ENCODE peak calls at places on chromosomes 3 and 15, in eight cellular contexts. One of them, this sample, is unnamed. For H3K27me3 and H3K36me3, the result is how much of the 10 kb centered on the place peaks cover.

GRCh38 chr3:177057768-177058167 is 139.5 kb downstream of the TBL1XR1 start:
- DNase-seq in tibial artery: no peak
- DNase-seq in endodermal cell: no peak
- DNase-seq in IMR-90: peak
- DNase-seq in Peyer's patch: no peak
- DNase-seq in heart right ventricle: no peak
- DNase-seq in trophoblast cell: no peak
- DNase-seq in naive thymus-derived CD4-positive, alpha-beta T cell: peak
- DNase-seq in this sample: no peak

GRCh38 chr3:193772389-193772788 is 179.4 kb downstream of the OPA1 start:
- DNase-seq in tibial artery: no peak
- DNase-seq in endodermal cell: peak
- DNase-seq in heart right ventricle: no peak
- DNase-seq in naive thymus-derived CD4-positive, alpha-beta T cell: no peak
- DNase-seq in trophoblast cell: no peak
- DNase-seq in IMR-90: no peak
- DNase-seq in Peyer's patch: no peak
- DNase-seq in this sample: no peak

GRCh38 chr15:69511015-69511414 is 58.4 kb downstream of the RPLP1 start:
- DNase-seq in endodermal cell: no peak
- DNase-seq in Peyer's patch: no peak
- DNase-seq in trophoblast cell: no peak
- DNase-seq in IMR-90: no peak
- DNase-seq in tibial artery: no peak
- DNase-seq in naive thymus-derived CD4-positive, alpha-beta T cell: no peak
- DNase-seq in heart right ventricle: no peak
- DNase-seq in this sample: no peak

GRCh38 chr3:35908366-35909232 is 269.3 kb downstream of the ARPP21 start:
- DNase-seq in trophoblast cell: peak
- DNase-seq in IMR-90: peak
- DNase-seq in heart right ventricle: peak
- DNase-seq in Peyer's patch: peak
- DNase-seq in tibial artery: peak
- DNase-seq in endodermal cell: peak
- DNase-seq in naive thymus-derived CD4-positive, alpha-beta T cell: peak
- DNase-seq in this sample: peak

GRCh38 chr3:108091498-108092259 is 848 bp upstream of the CD47 start:
- DNase-seq in endodermal cell: peak
- DNase-seq in tibial artery: no peak
- DNase-seq in naive thymus-derived CD4-positive, alpha-beta T cell: peak
- DNase-seq in IMR-90: no peak
- DNase-seq in heart right ventricle: no peak
- DNase-seq in Peyer's patch: peak
- DNase-seq in trophoblast cell: no peak
- DNase-seq in this sample: no peak

GRCh38 chr15:60362318-60363023 is 35.3 kb downstream of the ANXA2 start:
- DNase-seq in tibial artery: no peak
- DNase-seq in endodermal cell: peak
- DNase-seq in heart right ventricle: no peak
- DNase-seq in trophoblast cell: peak
- DNase-seq in IMR-90: peak
- DNase-seq in Peyer's patch: no peak
- DNase-seq in naive thymus-derived CD4-positive, alpha-beta T cell: no peak
- DNase-seq in this sample: no peak

GRCh38 chr3:128473737-128474136 is 7.0 kb upstream of the DNAJB8 start:
- DNase-seq in tibial artery: no peak
- DNase-seq in IMR-90: no peak
- DNase-seq in endodermal cell: no peak
- DNase-seq in Peyer's patch: no peak
- DNase-seq in trophoblast cell: no peak
- DNase-seq in heart right ventricle: no peak
- DNase-seq in naive thymus-derived CD4-positive, alpha-beta T cell: no peak
- DNase-seq in this sample: peak

GRCh38 chr15:46709461-46709860 is 1007.8 kb upstream of the SEMA6D start:
- DNase-seq in heart right ventricle: no peak
- DNase-seq in tibial artery: no peak
- DNase-seq in Peyer's patch: no peak
- DNase-seq in IMR-90: no peak
- DNase-seq in naive thymus-derived CD4-positive, alpha-beta T cell: no peak
- DNase-seq in endodermal cell: no peak
- DNase-seq in trophoblast cell: no peak
- DNase-seq in this sample: no peak

GRCh38 chr3:67558429-67558828 is 96.0 kb downstream of the SUCLG2 start:
- DNase-seq in naive thymus-derived CD4-positive, alpha-beta T cell: no peak
- DNase-seq in IMR-90: peak
- DNase-seq in Peyer's patch: no peak
- DNase-seq in trophoblast cell: no peak
- DNase-seq in heart right ventricle: no peak
- DNase-seq in tibial artery: no peak
- DNase-seq in endodermal cell: no peak
- DNase-seq in this sample: no peak

GRCh38 chr3:129289201-129289921 is 10.7 kb downstream of the HMCES start:
- DNase-seq in IMR-90: peak
- DNase-seq in endodermal cell: no peak
- DNase-seq in tibial artery: no peak
- DNase-seq in heart right ventricle: no peak
- DNase-seq in naive thymus-derived CD4-positive, alpha-beta T cell: no peak
- DNase-seq in Peyer's patch: no peak
- DNase-seq in trophoblast cell: no peak
- DNase-seq in this sample: no peak

GRCh38 chr3:70951937-70952492 is 631.5 kb downstream of the FOXP1 start:
- DNase-seq in endodermal cell: no peak
- DNase-seq in heart right ventricle: no peak
- DNase-seq in IMR-90: no peak
- DNase-seq in trophoblast cell: no peak
- DNase-seq in Peyer's patch: no peak
- DNase-seq in naive thymus-derived CD4-positive, alpha-beta T cell: no peak
- DNase-seq in tibial artery: no peak
- DNase-seq in this sample: no peak

GRCh38 chr3:98901032-98901464 is 447 bp downstream of the DCBLD2 start:
- DNase-seq in Peyer's patch: peak
- DNase-seq in heart right ventricle: peak
- DNase-seq in naive thymus-derived CD4-positive, alpha-beta T cell: peak
- DNase-seq in IMR-90: peak
- DNase-seq in trophoblast cell: no peak
- DNase-seq in endodermal cell: peak
- DNase-seq in tibial artery: peak
- DNase-seq in this sample: peak

GRCh38 chr3:15682766-15683165 is 81.2 kb downstream of the BTD start:
- DNase-seq in endodermal cell: no peak
- DNase-seq in IMR-90: peak
- DNase-seq in naive thymus-derived CD4-positive, alpha-beta T cell: no peak
- DNase-seq in trophoblast cell: no peak
- DNase-seq in tibial artery: no peak
- DNase-seq in Peyer's patch: no peak
- DNase-seq in heart right ventricle: no peak
- DNase-seq in this sample: no peak

GRCh38 chr15:76107169-76107568 is 47.4 kb downstream of the TMEM266 start:
- DNase-seq in trophoblast cell: peak
- DNase-seq in endodermal cell: no peak
- DNase-seq in heart right ventricle: no peak
- DNase-seq in IMR-90: no peak
- DNase-seq in Peyer's patch: no peak
- DNase-seq in naive thymus-derived CD4-positive, alpha-beta T cell: no peak
- DNase-seq in tibial artery: no peak
- DNase-seq in this sample: no peak

GRCh38 chr3:134799393-134799792 is 4.3 kb downstream of the EPHB1 start:
- DNase-seq in Peyer's patch: no peak
- DNase-seq in trophoblast cell: no peak
- DNase-seq in endodermal cell: peak
- DNase-seq in heart right ventricle: no peak
- DNase-seq in naive thymus-derived CD4-positive, alpha-beta T cell: no peak
- DNase-seq in tibial artery: peak
- DNase-seq in IMR-90: peak
- DNase-seq in this sample: no peak

GRCh38 chr15:35087759-35088158 is 2.7 kb upstream of the NANOGP8 start:
- DNase-seq in tibial artery: no peak
- DNase-seq in IMR-90: no peak
- DNase-seq in heart right ventricle: no peak
- DNase-seq in Peyer's patch: no peak
- DNase-seq in naive thymus-derived CD4-positive, alpha-beta T cell: no peak
- DNase-seq in endodermal cell: no peak
- DNase-seq in trophoblast cell: no peak
- DNase-seq in this sample: no peak

GRCh38 chr15:51243774-51244173 is 94.6 kb downstream of the CYP19A1 start:
- DNase-seq in heart right ventricle: no peak
- DNase-seq in Peyer's patch: no peak
- DNase-seq in tibial artery: no peak
- DNase-seq in endodermal cell: no peak
- DNase-seq in IMR-90: peak
- DNase-seq in naive thymus-derived CD4-positive, alpha-beta T cell: no peak
- DNase-seq in trophoblast cell: no peak
- DNase-seq in this sample: no peak

GRCh38 chr3:50604628-50605588 is 6.7 kb downstream of the CISH start:
- DNase-seq in trophoblast cell: no peak
- DNase-seq in Peyer's patch: no peak
- DNase-seq in naive thymus-derived CD4-positive, alpha-beta T cell: no peak
- DNase-seq in endodermal cell: no peak
- DNase-seq in tibial artery: no peak
- DNase-seq in heart right ventricle: peak
- DNase-seq in IMR-90: no peak
- DNase-seq in this sample: no peak

GRCh38 chr3:52032702-52033408 is 23.5 kb downstream of the DUSP7 start:
- DNase-seq in trophoblast cell: no peak
- DNase-seq in IMR-90: no peak
- DNase-seq in heart right ventricle: no peak
- DNase-seq in naive thymus-derived CD4-positive, alpha-beta T cell: no peak
- DNase-seq in Peyer's patch: no peak
- DNase-seq in endodermal cell: no peak
- DNase-seq in tibial artery: no peak
- DNase-seq in this sample: no peak

GRCh38 chr3:143329567-143330164 is 210.1 kb downstream of the CHST2 start:
- DNase-seq in tibial artery: no peak
- DNase-seq in IMR-90: no peak
- DNase-seq in endodermal cell: no peak
- DNase-seq in Peyer's patch: no peak
- DNase-seq in trophoblast cell: peak
- DNase-seq in heart right ventricle: no peak
- DNase-seq in naive thymus-derived CD4-positive, alpha-beta T cell: no peak
- DNase-seq in this sample: peak

GRCh38 chr3:113148814-113149213 is 62.5 kb upstream of the BOC start:
- DNase-seq in heart right ventricle: no peak
- DNase-seq in trophoblast cell: no peak
- DNase-seq in IMR-90: no peak
- DNase-seq in naive thymus-derived CD4-positive, alpha-beta T cell: no peak
- DNase-seq in tibial artery: no peak
- DNase-seq in endodermal cell: no peak
- DNase-seq in Peyer's patch: no peak
- DNase-seq in this sample: no peak

GRCh38 chr3:113151475-113152031 is 59.8 kb upstream of the BOC start:
- DNase-seq in naive thymus-derived CD4-positive, alpha-beta T cell: no peak
- DNase-seq in trophoblast cell: no peak
- DNase-seq in Peyer's patch: no peak
- DNase-seq in IMR-90: no peak
- DNase-seq in tibial artery: no peak
- DNase-seq in endodermal cell: no peak
- DNase-seq in heart right ventricle: no peak
- DNase-seq in this sample: no peak

GRCh38 chr3:113150253-113150652 is 61.1 kb upstream of the BOC start:
- DNase-seq in heart right ventricle: no peak
- DNase-seq in IMR-90: no peak
- DNase-seq in naive thymus-derived CD4-positive, alpha-beta T cell: no peak
- DNase-seq in endodermal cell: no peak
- DNase-seq in tibial artery: no peak
- DNase-seq in Peyer's patch: no peak
- DNase-seq in trophoblast cell: no peak
- DNase-seq in this sample: no peak

GRCh38 chr3:113148307-113148703 is 63.1 kb upstream of the BOC start:
- DNase-seq in trophoblast cell: no peak
- DNase-seq in heart right ventricle: no peak
- DNase-seq in IMR-90: no peak
- DNase-seq in naive thymus-derived CD4-positive, alpha-beta T cell: no peak
- DNase-seq in tibial artery: no peak
- DNase-seq in endodermal cell: no peak
- DNase-seq in Peyer's patch: no peak
- DNase-seq in this sample: no peak

GRCh38 chr3:113147608-113148306 is 63.6 kb upstream of the BOC start:
- DNase-seq in Peyer's patch: no peak
- DNase-seq in heart right ventricle: peak
- DNase-seq in IMR-90: no peak
- DNase-seq in trophoblast cell: no peak
- DNase-seq in tibial artery: no peak
- DNase-seq in naive thymus-derived CD4-positive, alpha-beta T cell: no peak
- DNase-seq in endodermal cell: no peak
- DNase-seq in this sample: no peak
- H3K4me3 ChIP-seq in Peyer's patch: no peak
- H3K4me3 ChIP-seq in heart right ventricle: no peak
- H3K4me3 ChIP-seq in IMR-90: no peak
- H3K4me3 ChIP-seq in trophoblast cell: no peak
- H3K4me3 ChIP-seq in tibial artery: no peak
- H3K4me3 ChIP-seq in naive thymus-derived CD4-positive, alpha-beta T cell: no peak
- H3K4me3 ChIP-seq in endodermal cell: no peak
- H3K4me3 ChIP-seq in this sample: no peak

GRCh38 chr3:181699171-181699903 is 12.4 kb upstream of the SOX2 start:
- DNase-seq in heart right ventricle: no peak
- DNase-seq in trophoblast cell: no peak
- DNase-seq in naive thymus-derived CD4-positive, alpha-beta T cell: no peak
- DNase-seq in Peyer's patch: no peak
- DNase-seq in IMR-90: no peak
- DNase-seq in endodermal cell: peak
- DNase-seq in tibial artery: no peak
- DNase-seq in this sample: peak
- H3K27me3 ChIP-seq in heart right ventricle: half or more
- H3K27me3 ChIP-seq in trophoblast cell: under half
- H3K27me3 ChIP-seq in naive thymus-derived CD4-positive, alpha-beta T cell: under half
- H3K27me3 ChIP-seq in Peyer's patch: half or more
- H3K27me3 ChIP-seq in IMR-90: under half
- H3K27me3 ChIP-seq in endodermal cell: half or more
- H3K27me3 ChIP-seq in tibial artery: under half
- H3K27me3 ChIP-seq in this sample: half or more

GRCh38 chr15:77396692-77397091 is 23.2 kb downstream of the PEAK1 start:
- DNase-seq in Peyer's patch: no peak
- DNase-seq in heart right ventricle: no peak
- DNase-seq in IMR-90: no peak
- DNase-seq in naive thymus-derived CD4-positive, alpha-beta T cell: no peak
- DNase-seq in endodermal cell: no peak
- DNase-seq in tibial artery: no peak
- DNase-seq in trophoblast cell: no peak
- DNase-seq in this sample: no peak
- H3K36me3 ChIP-seq in Peyer's patch: under half
- H3K36me3 ChIP-seq in heart right ventricle: under half
- H3K36me3 ChIP-seq in IMR-90: under half
- H3K36me3 ChIP-seq in naive thymus-derived CD4-positive, alpha-beta T cell: under half
- H3K36me3 ChIP-seq in endodermal cell: under half
- H3K36me3 ChIP-seq in tibial artery: under half
- H3K36me3 ChIP-seq in trophoblast cell: under half
- H3K36me3 ChIP-seq in this sample: under half

DNA sequence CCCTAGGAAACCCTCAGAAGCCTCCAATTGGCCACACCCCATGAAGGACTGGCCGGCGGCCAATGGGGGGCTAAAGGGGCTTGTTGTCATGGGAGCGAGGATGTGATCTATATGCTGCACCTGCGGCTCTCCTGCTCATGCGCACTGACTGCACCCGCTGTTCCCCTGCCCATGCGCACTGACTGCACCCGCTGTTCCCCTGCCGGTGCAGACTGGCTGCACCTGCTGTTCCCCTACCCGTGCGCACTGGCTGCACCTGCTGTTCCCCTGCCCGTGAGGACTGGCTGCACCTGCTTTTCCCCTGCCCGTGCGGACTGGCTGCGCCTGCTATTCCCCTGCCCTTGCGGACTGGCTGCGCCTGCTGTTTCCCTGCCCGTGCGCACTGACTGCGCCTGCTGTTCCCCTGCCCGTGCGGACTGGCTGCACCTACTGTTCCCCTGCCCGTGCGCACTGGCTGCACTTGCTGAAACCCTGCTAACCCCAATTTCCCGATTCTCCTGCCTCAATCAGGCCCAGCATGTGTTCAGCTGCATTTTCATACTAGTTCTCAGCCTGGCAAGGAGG is 16.8 kb upstream of the MCCC1 start:
- DNase-seq in trophoblast cell: no peak
- DNase-seq in Peyer's patch: peak
- DNase-seq in naive thymus-derived CD4-positive, alpha-beta T cell: peak
- DNase-seq in endodermal cell: peak
- DNase-seq in heart right ventricle: no peak
- DNase-seq in IMR-90: no peak
- DNase-seq in tibial artery: no peak
- DNase-seq in this sample: peak
- H3K4me3 ChIP-seq in trophoblast cell: peak
- H3K4me3 ChIP-seq in Peyer's patch: peak
- H3K4me3 ChIP-seq in naive thymus-derived CD4-positive, alpha-beta T cell: peak
- H3K4me3 ChIP-seq in endodermal cell: peak
- H3K4me3 ChIP-seq in heart right ventricle: peak
- H3K4me3 ChIP-seq in IMR-90: no peak
- H3K4me3 ChIP-seq in tibial artery: no peak
- H3K4me3 ChIP-seq in this sample: peak

This sample was measured in H7.